ENCODE peak calls at places on chromosomes 2 and 18, in five cellular contexts. E is brain microvascular endothelial cell, S is caudate nucleus, M is substantia nigra, C is keratinocyte. O is an unnamed sample.

GRCh38 chr18:47513614-47514013 is 262.2 kb upstream of the SKOR2 start:
- DNase-seq in C (no peak), E (no peak), S (no peak), M (no peak), O (no peak)

GRCh38 chr2:202760848-202761247 is 110.7 kb downstream of the ICA1L start:
- DNase-seq in S (no peak), E (no peak), M (no peak), C (no peak), O (no peak)

GRCh38 chr18:55047546-55047945 is 88.3 kb upstream of the CCDC68 start:
- DNase-seq in C (no peak), S (no peak), E (peak; percentile 18), M (no peak), O (no peak)

GRCh38 chr2:20514596-20515269 is 67.9 kb downstream of the RHOB start:
- DNase-seq in E (peak; percentile 98), M (no peak), C (peak; percentile 77), S (no peak), O (peak; percentile 77)

GRCh38 chr18:48816554-48816953 is 134.2 kb downstream of the SMAD7 start:
- DNase-seq in M (no peak), E (no peak), S (no peak), C (no peak), O (no peak)

GRCh38 chr2:103138123-103138886 is 376.5 kb downstream of the TMEM182 start:
- DNase-seq in E (no peak), C (no peak), S (no peak), M (no peak), O (no peak)

GRCh38 chr2:239465017-239466001 is 64.5 kb upstream of the HDAC4 start:
- DNase-seq in E (no peak), C (peak; percentile 64), M (peak; percentile 85), S (peak; percentile 53), O (no peak)

GRCh38 chr2:192886636-192887035 is 691.9 kb upstream of the TMEFF2 start:
- DNase-seq in M (no peak), S (no peak), C (no peak), E (no peak), O (peak; percentile 18)

GRCh38 chr2:150601280-150602038 is 114.0 kb upstream of the RND3 start:
- DNase-seq in S (no peak), C (no peak), E (peak; percentile 51), M (no peak), O (no peak)

GRCh38 chr2:150371066-150371812 is 116.2 kb downstream of the RND3 start:
- DNase-seq in C (no peak), M (no peak), E (no peak), S (no peak), O (no peak)

GRCh38 chr2:157336137-157336721 is 10.6 kb upstream of the ERMN start:
- DNase-seq in E (peak; percentile 51), S (no peak), M (peak; percentile 18), C (no peak), O (no peak)

GRCh38 chr2:238720232-238720672 is 127.6 kb upstream of the TWIST2 start:
- DNase-seq in S (no peak), C (peak; percentile 100), E (peak; percentile 29), M (no peak), O (peak; percentile 100)

GRCh38 chr2:96949701-96950350 is 36.6 kb downstream of the FAM178B start:
- DNase-seq in S (peak; percentile 69), E (no peak), M (peak; percentile 84), C (no peak), O (no peak)

GRCh38 chr2:100703213-100703612 is 116.7 kb upstream of the NPAS2 start:
- DNase-seq in M (no peak), E (no peak), S (no peak), C (no peak), O (no peak)

GRCh38 chr18:74722237-74722636 is 124.6 kb downstream of the ZNF407 start:
- DNase-seq in C (no peak), E (peak; percentile 9), S (no peak), M (no peak), O (no peak)

GRCh38 chr2:45168731-45169338 is 159.6 kb upstream of the SIX2 start:
- DNase-seq in S (no peak), E (no peak), M (no peak), C (no peak), O (no peak)

GRCh38 chr2:10762651-10763460 is 41.4 kb downstream of the ATP6V1C2 start:
- DNase-seq in C (no peak), E (peak; percentile 23), M (no peak), S (no peak), O (no peak)

GRCh38 chr2:203802277-203803045 is 65.1 kb upstream of the CTLA4 start:
- DNase-seq in M (no peak), C (no peak), E (peak; percentile 91), S (no peak), O (no peak)

GRCh38 chr18:57443247-57443646 is 8.1 kb downstream of the ONECUT2 start:
- DNase-seq in C (no peak), S (no peak), M (no peak), E (no peak), O (no peak)

GRCh38 chr2:26720322-26721166 is 28.0 kb downstream of the KCNK3 start:
- DNase-seq in E (peak; percentile 61), C (no peak), S (no peak), M (peak; percentile 33), O (no peak)

GRCh38 chr2:229408356-229408755 is 137.3 kb upstream of the PID1 start:
- DNase-seq in C (peak; percentile 86), E (peak; percentile 87), S (no peak), M (no peak), O (peak; percentile 91)

GRCh38 chr2:20422679-20423271 is 24.1 kb upstream of the RHOB start:
- DNase-seq in M (peak; percentile 25), S (no peak), C (no peak), E (no peak), O (no peak)

GRCh38 chr2:239765076-239765845 is 259.9 kb downstream of the NDUFA10 start:
- DNase-seq in S (no peak), M (no peak), E (no peak), C (no peak), O (no peak)

GRCh38 chr2:127641133-127641532 is 4.8 kb upstream of the GPR17 start:
- DNase-seq in M (no peak), E (no peak), S (no peak), C (no peak), O (no peak)

GRCh38 chr2:230874456-230874855 is 9.7 kb downstream of the ITM2C start:
- DNase-seq in M (no peak), S (no peak), C (no peak), E (no peak), O (no peak)

GRCh38 chr18:32893915-32894314 is 121.1 kb upstream of the KLHL14 start:
- DNase-seq in M (no peak), S (no peak), C (no peak), E (no peak), O (no peak)

GRCh38 chr2:32715981-32716380 is 88.1 kb downstream of the TTC27 start:
- DNase-seq in E (no peak), S (no peak), M (no peak), C (peak; percentile 41), O (peak; percentile 12)

GRCh38 chr2:26809876-26810577 is 24.2 kb downstream of the CENPA start:
- DNase-seq in S (no peak), E (no peak), M (no peak), C (no peak), O (no peak)

GRCh38 chr2:9394816-9395215 is 28.5 kb downstream of the ITGB1BP1 start:
- DNase-seq in C (no peak), E (no peak), M (no peak), S (no peak), O (no peak)

GRCh38 chr2:20571231-20571630 is 79.7 kb downstream of the HS1BP3 start:
- DNase-seq in S (no peak), C (no peak), M (no peak), E (no peak), O (no peak)

GRCh38 chr2:16664809-16665745 is 557 bp downstream of the CYRIA start:
- DNase-seq in E (no peak), C (no peak), S (no peak), M (no peak), O (no peak)

GRCh38 chr2:206824219-206824618 is 58.8 kb downstream of the FASTKD2 start:
- DNase-seq in E (no peak), S (no peak), M (no peak), C (no peak), O (no peak)

GRCh38 chr2:206820755-206821154 is 55.3 kb downstream of the FASTKD2 start:
- DNase-seq in E (no peak), C (no peak), M (no peak), S (no peak), O (no peak)

GRCh38 chr2:206824993-206825392 is 59.6 kb downstream of the FASTKD2 start:
- DNase-seq in C (no peak), S (no peak), M (no peak), E (no peak), O (no peak)

GRCh38 chr2:206823178-206823577 is 57.8 kb downstream of the FASTKD2 start:
- DNase-seq in S (no peak), M (no peak), C (no peak), E (no peak), O (no peak)
- H3K27ac ChIP-seq in S (no peak overlapping the region), M (no peak overlapping the region), C (no peak overlapping the region), E (no peak overlapping the region), O (no peak overlapping the region)

GRCh38 chr2:37768491-37768925 is 97.1 kb upstream of the CDC42EP3 start:
- DNase-seq in S (no peak), C (no peak), E (peak; percentile 92), M (no peak), O (no peak)
- H3K27ac ChIP-seq in S (no peak overlapping the region), C (no peak overlapping the region), E (peak overlapping the region; percentile 46), M (no peak overlapping the region), O (peak overlapping the region; percentile 48)

GRCh38 chr2:120939595-120940318 is 204.1 kb downstream of the GLI2 start:
- DNase-seq in S (no peak), M (no peak), E (peak; percentile 83), C (no peak), O (no peak)

GRCh38 chr2:120935339-120936313 is 200.0 kb downstream of the GLI2 start:
- DNase-seq in M (no peak), E (peak; percentile 80), C (no peak), S (no peak), O (no peak)

GRCh38 chr2:120938132-120938771 is 202.6 kb downstream of the GLI2 start:
- DNase-seq in M (no peak), S (no peak), E (no peak), C (no peak), O (no peak)

GRCh38 chr2:120936476-120937334 is 201.0 kb downstream of the GLI2 start:
- DNase-seq in S (no peak), M (no peak), E (peak; percentile 60), C (no peak), O (no peak)

GRCh38 chr2:120937736-120938131 is 202.1 kb downstream of the GLI2 start:
- DNase-seq in C (no peak), S (no peak), E (peak; percentile 57), M (no peak), O (no peak)
- H3K27ac ChIP-seq in C (no peak overlapping the region), S (no peak overlapping the region), E (peak overlapping the region; percentile 68), M (no peak overlapping the region), O (no peak overlapping the region)

GRCh38 chr2:186732843-186733242 is 39.0 kb downstream of the FAM171B start:
- DNase-seq in C (no peak), S (no peak), M (no peak), E (no peak), O (no peak)

GRCh38 chr2:186728631-186729030 is 34.8 kb downstream of the FAM171B start:
- DNase-seq in M (no peak), E (no peak), C (no peak), S (no peak), O (no peak)

GRCh38 chr2:186737737-186738508 is 44.1 kb downstream of the FAM171B start:
- DNase-seq in E (no peak), M (no peak), C (no peak), S (no peak), O (no peak)

GRCh38 chr2:186734957-186735734 is 41.3 kb downstream of the FAM171B start:
- DNase-seq in C (no peak), M (peak; percentile 4), E (no peak), S (no peak), O (no peak)

GRCh38 chr2:186733414-186733813 is 39.6 kb downstream of the FAM171B start:
- DNase-seq in E (no peak), S (no peak), C (no peak), M (peak; percentile 1), O (no peak)
- H3K27ac ChIP-seq in E (no peak overlapping the region), S (no peak overlapping the region), C (no peak overlapping the region), M (no peak overlapping the region), O (no peak overlapping the region)

O was measured in epithelial cell of prostate.